ENCODE peak calls at places on chromosome 16, in ten cellular contexts. U is fibroblast of mammary gland; P is CD8-positive, alpha-beta T cell; R is RWPE1; D is GM12891; N is T47D; I is ureter; A is epithelial cell of esophagus; L is HuH-7.5; G is stimulated activated naive CD8-positive, alpha-beta T cell treated with anti-CD3 and anti-CD28 coated beads, Interleukin-15, Interleukin-2, amounts not matched to agents 100 U/mL and 50 U/mL, for 24 hours. O is an unnamed sample.
A peak's percentile ranks its signal among the peaks of the same experiment; 100 is the strongest.

GRCh38 chr16:89098767-89099430 is 5.2 kb downstream of the ACSF3 start:
- DNase-seq in U (no peak), P (no peak), R (no peak), D (no peak), N (no peak), I (no peak), A (no peak), L (no peak), G (no peak), O (no peak)

GRCh38 chr16:72172105-72173034 is at the start of gene PMFBP1:
- DNase-seq in U (peak; percentile 87), P (no peak), R (peak; percentile 70), D (peak; percentile 32), N (no peak), I (no peak), A (peak; percentile 85), L (no peak), G (peak; percentile 23), O (peak; percentile 95)

GRCh38 chr16:79598341-79599181 is 2.0 kb downstream of the MAF start:
- DNase-seq in U (peak; percentile 23), P (peak; percentile 3), R (no peak), D (no peak), N (no peak), I (peak; percentile 77), A (peak; percentile 60), L (peak; percentile 84), G (peak; percentile 43), O (peak; percentile 68)

GRCh38 chr16:83701494-83701893 is 106.3 kb upstream of the HSBP1 start:
- DNase-seq in U (peak; percentile 8), P (no peak), R (peak; percentile 26), D (no peak), N (peak; percentile 76), I (no peak), A (peak; percentile 65), L (peak; percentile 44), G (peak; percentile 33), O (peak; percentile 60)

GRCh38 chr16:70437582-70438324 is 1.1 kb downstream of the ST3GAL2 start:
- DNase-seq in U (peak; percentile 70), P (no peak), R (no peak), D (no peak), N (no peak), I (no peak), A (peak; percentile 34), L (no peak), G (peak; percentile 27), O (no peak)

GRCh38 chr16:51648521-51648920 is 497.5 kb upstream of the SALL1 start:
- DNase-seq in U (peak; percentile 88), P (no peak), R (no peak), D (no peak), N (no peak), I (no peak), A (no peak), L (no peak), G (no peak), O (no peak)

GRCh38 chr16:89193576-89194293 is 6.6 kb downstream of the SLC22A31 start:
- DNase-seq in U (no peak), P (no peak), R (no peak), D (no peak), N (no peak), I (peak; percentile 44), A (no peak), L (no peak), G (no peak), O (no peak)

GRCh38 chr16:89257757-89258465 is 40.4 kb downstream of the ZNF778 start:
- DNase-seq in U (no peak), P (no peak), R (no peak), D (no peak), N (peak; percentile 71), I (no peak), A (no peak), L (peak; percentile 87), G (no peak), O (no peak)

GRCh38 chr16:27951752-27952151 is 111.8 kb downstream of the GSG1L start:
- DNase-seq in U (peak; percentile 23), P (no peak), R (no peak), D (no peak), N (no peak), I (no peak), A (peak; percentile 6), L (no peak), G (no peak), O (no peak)

GRCh38 chr16:57703416-57704010 is 8.9 kb downstream of the DRC7 start:
- DNase-seq in U (no peak), P (no peak), R (no peak), D (no peak), N (no peak), I (no peak), A (no peak), L (peak; percentile 57), G (no peak), O (no peak)

GRCh38 chr16:1791943-1792812 is 1.3 kb downstream of the IGFALS start:
- DNase-seq in U (no peak), P (no peak), R (no peak), D (no peak), N (no peak), I (no peak), A (no peak), L (no peak), G (no peak), O (no peak)

GRCh38 chr16:9337262-9338032 is 246.0 kb downstream of the HAPSTR1 start:
- DNase-seq in U (no peak), P (no peak), R (no peak), D (no peak), N (no peak), I (no peak), A (no peak), L (no peak), G (no peak), O (no peak)

GRCh38 chr16:80259289-80259805 is 281.4 kb upstream of the DYNLRB2 start:
- DNase-seq in U (no peak), P (no peak), R (no peak), D (no peak), N (no peak), I (no peak), A (no peak), L (no peak), G (no peak), O (no peak)

GRCh38 chr16:84513111-84514065 is 8.9 kb upstream of the MEAK7 start:
- DNase-seq in U (peak; percentile 17), P (no peak), R (no peak), D (no peak), N (no peak), I (no peak), A (no peak), L (no peak), G (no peak), O (no peak)

GRCh38 chr16:30066882-30067583 is 1.5 kb downstream of the ALDOA start:
- DNase-seq in U (no peak), P (no peak), R (no peak), D (no peak), N (no peak), I (no peak), A (no peak), L (no peak), G (no peak), O (peak; percentile 29)

GRCh38 chr16:88300463-88300835 is 82.3 kb upstream of the ZNF469 start:
- DNase-seq in U (peak; percentile 30), P (no peak), R (no peak), D (no peak), N (no peak), I (no peak), A (no peak), L (no peak), G (no peak), O (no peak)

GRCh38 chr16:24834459-24835335 is 11.1 kb upstream of the SLC5A11 start:
- DNase-seq in U (peak; percentile 53), P (no peak), R (peak; percentile 44), D (no peak), N (peak; percentile 56), I (no peak), A (peak; percentile 56), L (peak; percentile 70), G (no peak), O (peak; percentile 54)

GRCh38 chr16:53518550-53519416 is 15.8 kb upstream of the AKTIP start:
- DNase-seq in U (peak; percentile 53), P (peak; percentile 66), R (no peak), D (peak; percentile 68), N (no peak), I (peak; percentile 55), A (no peak), L (no peak), G (peak; percentile 77), O (peak; percentile 99)

GRCh38 chr16:57608462-57609113 is 19.8 kb upstream of the ADGRG1 start:
- DNase-seq in U (no peak), P (no peak), R (no peak), D (no peak), N (no peak), I (peak; percentile 22), A (no peak), L (no peak), G (no peak), O (no peak)

GRCh38 chr16:1181715-1182671 is 29.1 kb downstream of the CACNA1H start:
- DNase-seq in U (peak; percentile 51), P (no peak), R (peak; percentile 23), D (no peak), N (no peak), I (peak; percentile 87), A (no peak), L (no peak), G (no peak), O (peak; percentile 74)

GRCh38 chr16:85610446-85611204 is 2.5 kb upstream of the GSE1 start:
- DNase-seq in U (peak; percentile 80), P (peak; percentile 88), R (peak; percentile 83), D (peak; percentile 84), N (peak; percentile 99), I (peak; percentile 86), A (peak; percentile 84), L (peak; percentile 95), G (peak; percentile 96), O (peak; percentile 83)

GRCh38 chr16:68179196-68179795 is 56.6 kb downstream of the ESRP2 start:
- DNase-seq in U (peak; percentile 15), P (no peak), R (no peak), D (no peak), N (no peak), I (no peak), A (no peak), L (no peak), G (no peak), O (no peak)

GRCh38 chr16:85465328-85466307 is 147.5 kb upstream of the GSE1 start:
- DNase-seq in U (peak; percentile 83), P (no peak), R (no peak), D (no peak), N (peak; percentile 84), I (no peak), A (peak; percentile 34), L (peak; percentile 67), G (no peak), O (no peak)

GRCh38 chr16:10619271-10619849 is 39.0 kb upstream of the EMP2 start:
- DNase-seq in U (no peak), P (no peak), R (peak; percentile 59), D (no peak), N (no peak), I (peak; percentile 62), A (peak; percentile 52), L (no peak), G (peak; percentile 26), O (peak; percentile 23)

GRCh38 chr16:12172343-12172742 is 195.8 kb downstream of the SNX29 start:
- DNase-seq in U (no peak), P (no peak), R (no peak), D (no peak), N (no peak), I (no peak), A (no peak), L (no peak), G (no peak), O (no peak)